ENCODE peak calls at places on chromosomes 16 and 17, in ten cellular contexts. M, R, L, I, S, Y, O, P, V and B are unnamed samples.

GRCh38 chr16:76614255-76614654 is 337.1 kb downstream of the CNTNAP4 start:
- DNase-seq in M (no peak), R (no peak), L (peak), I (no peak), S (no peak), Y (no peak), O (no peak), P (no peak), V (no peak), B (no peak)

GRCh38 chr17:8470447-8471047 is 34.9 kb downstream of the NDEL1 start:
- DNase-seq in M (no peak), R (no peak), L (no peak), I (no peak), S (peak), Y (no peak), O (no peak), P (no peak), V (no peak), B (no peak)

GRCh38 chr17:45316271-45317112 is at the start of gene MAP3K14:
- DNase-seq in M (no peak), R (no peak), L (peak), I (no peak), S (peak), Y (peak), O (peak), P (peak), V (peak), B (peak)

GRCh38 chr17:16975744-16976625 is 4.1 kb upstream of the TNFRSF13B start:
- DNase-seq in M (no peak), R (no peak), L (no peak), I (no peak), S (no peak), Y (no peak), O (no peak), P (no peak), V (no peak), B (no peak)

GRCh38 chr17:72065556-72065955 is 55.3 kb upstream of the SOX9 start:
- DNase-seq in M (no peak), R (no peak), L (no peak), I (peak), S (no peak), Y (no peak), O (no peak), P (no peak), V (no peak), B (no peak)

GRCh38 chr16:13517856-13518255 is 402.1 kb upstream of the ERCC4 start:
- DNase-seq in M (no peak), R (no peak), L (no peak), I (no peak), S (no peak), Y (no peak), O (no peak), P (no peak), V (no peak), B (no peak)

GRCh38 chr16:4800290-4801041 is 2.0 kb downstream of the ROGDI start:
- DNase-seq in M (no peak), R (no peak), L (peak), I (peak), S (no peak), Y (no peak), O (no peak), P (peak), V (no peak), B (peak)

GRCh38 chr16:49356728-49357488 is 16.7 kb upstream of the C16orf78 start:
- DNase-seq in M (no peak), R (no peak), L (no peak), I (no peak), S (no peak), Y (no peak), O (no peak), P (peak), V (no peak), B (peak)

GRCh38 chr16:88714420-88715302 is 8.4 kb downstream of the CTU2 start:
- DNase-seq in M (no peak), R (no peak), L (no peak), I (no peak), S (no peak), Y (no peak), O (no peak), P (no peak), V (no peak), B (no peak)

GRCh38 chr16:57091200-57091989 is 988 bp upstream of the CPNE2 start:
- DNase-seq in M (no peak), R (peak), L (peak), I (peak), S (peak), Y (peak), O (peak), P (peak), V (peak), B (peak)

GRCh38 chr16:3951861-3952332 is 71.4 kb upstream of the CREBBP start:
- DNase-seq in M (no peak), R (peak), L (no peak), I (peak), S (peak), Y (no peak), O (no peak), P (no peak), V (no peak), B (no peak)

GRCh38 chr16:56282455-56282854 is 91.2 kb downstream of the GNAO1 start:
- DNase-seq in M (no peak), R (no peak), L (no peak), I (no peak), S (no peak), Y (no peak), O (no peak), P (no peak), V (no peak), B (no peak)

GRCh38 chr16:50282010-50282538 is 15.7 kb downstream of the ADCY7 start:
- DNase-seq in M (no peak), R (peak), L (peak), I (no peak), S (peak), Y (no peak), O (no peak), P (peak), V (no peak), B (peak)

GRCh38 chr16:80628254-80628653 is 87.5 kb downstream of the DYNLRB2 start:
- DNase-seq in M (no peak), R (no peak), L (no peak), I (no peak), S (no peak), Y (no peak), O (no peak), P (no peak), V (no peak), B (no peak)

GRCh38 chr17:42184717-42185496 is at the start of gene HCRT:
- DNase-seq in M (no peak), R (no peak), L (no peak), I (no peak), S (no peak), Y (no peak), O (no peak), P (no peak), V (no peak), B (peak)

GRCh38 chr17:47221154-47221553 is 12.0 kb downstream of the MYL4 start:
- DNase-seq in M (no peak), R (no peak), L (no peak), I (no peak), S (no peak), Y (no peak), O (no peak), P (no peak), V (no peak), B (no peak)

GRCh38 chr16:47506800-47507199 is 45.7 kb downstream of the PHKB start:
- DNase-seq in M (no peak), R (no peak), L (no peak), I (no peak), S (no peak), Y (no peak), O (no peak), P (no peak), V (no peak), B (no peak)

GRCh38 chr16:10180771-10181163 is 1.5 kb downstream of the GRIN2A start:
- DNase-seq in M (no peak), R (no peak), L (peak), I (no peak), S (peak), Y (peak), O (peak), P (no peak), V (peak), B (peak)

GRCh38 chr16:21301168-21301894 is 23.2 kb upstream of the CRYM start:
- DNase-seq in M (peak), R (peak), L (peak), I (peak), S (peak), Y (peak), O (peak), P (peak), V (peak), B (peak)

GRCh38 chr17:81426676-81427445 is 31.6 kb downstream of the BAHCC1 start:
- DNase-seq in M (no peak), R (no peak), L (no peak), I (no peak), S (no peak), Y (no peak), O (no peak), P (no peak), V (no peak), B (no peak)

GRCh38 chr16:61323456-61323855 is 712.8 kb downstream of the CDH8 start:
- DNase-seq in M (no peak), R (no peak), L (no peak), I (peak), S (peak), Y (no peak), O (no peak), P (no peak), V (no peak), B (no peak)

GRCh38 chr17:3641717-3642486 is 5.3 kb downstream of the CTNS start:
- DNase-seq in M (no peak), R (no peak), L (no peak), I (no peak), S (peak), Y (no peak), O (no peak), P (no peak), V (no peak), B (no peak)

GRCh38 chr16:62021295-62021694 is 14.9 kb downstream of the CDH8 start:
- DNase-seq in M (no peak), R (no peak), L (no peak), I (no peak), S (no peak), Y (no peak), O (no peak), P (no peak), V (no peak), B (no peak)

GRCh38 chr16:3520861-3521260 is 20.1 kb downstream of the CLUAP1 start:
- DNase-seq in M (no peak), R (no peak), L (no peak), I (no peak), S (no peak), Y (no peak), O (no peak), P (no peak), V (no peak), B (no peak)

GRCh38 chr17:47994714-47995113 is 23.8 kb downstream of the CDK5RAP3 start:
- DNase-seq in M (no peak), R (no peak), L (no peak), I (no peak), S (no peak), Y (no peak), O (peak), P (no peak), V (no peak), B (no peak)

GRCh38 chr16:79595261-79595660 is 5.3 kb downstream of the MAF start:
- DNase-seq in M (no peak), R (no peak), L (no peak), I (no peak), S (peak), Y (no peak), O (no peak), P (no peak), V (no peak), B (no peak)

GRCh38 chr17:320139-320538 is 32.5 kb downstream of the RPH3AL start:
- DNase-seq in M (no peak), R (no peak), L (no peak), I (no peak), S (peak), Y (no peak), O (no peak), P (peak), V (no peak), B (no peak)

GRCh38 chr17:48261297-48261880 is 153.8 kb downstream of the SNX11 start:
- DNase-seq in M (peak), R (no peak), L (no peak), I (no peak), S (no peak), Y (peak), O (peak), P (no peak), V (peak), B (peak)

GRCh38 chr16:644556-644955 is 2.9 kb downstream of the MCRIP2 start:
- DNase-seq in M (no peak), R (no peak), L (no peak), I (no peak), S (no peak), Y (no peak), O (no peak), P (no peak), V (no peak), B (no peak)

GRCh38 chr16:4298761-4299522 is 16.9 kb upstream of the GLIS2 start:
- DNase-seq in M (peak), R (no peak), L (peak), I (peak), S (peak), Y (no peak), O (peak), P (peak), V (peak), B (peak)

GRCh38 chr17:17751996-17752821 is 71.0 kb downstream of the RAI1 start:
- DNase-seq in M (peak), R (peak), L (peak), I (peak), S (peak), Y (peak), O (peak), P (peak), V (peak), B (peak)

GRCh38 chr16:88349903-88350900 is 32.6 kb upstream of the ZNF469 start:
- DNase-seq in M (no peak), R (no peak), L (no peak), I (no peak), S (no peak), Y (no peak), O (no peak), P (peak), V (no peak), B (no peak)

GRCh38 chr16:29877266-29877961 is 14.4 kb upstream of the CDIPT start:
- DNase-seq in M (no peak), R (no peak), L (peak), I (peak), S (peak), Y (no peak), O (peak), P (peak), V (peak), B (peak)

GRCh38 chr17:71405101-71405500 is 715.7 kb upstream of the SOX9 start:
- DNase-seq in M (no peak), R (no peak), L (no peak), I (peak), S (no peak), Y (no peak), O (no peak), P (no peak), V (peak), B (no peak)

GRCh38 chr16:85935957-85936760 is 37.2 kb downstream of the IRF8 start:
- DNase-seq in M (no peak), R (no peak), L (peak), I (no peak), S (peak), Y (no peak), O (no peak), P (peak), V (no peak), B (no peak)

GRCh38 chr16:27374794-27375499 is 27.0 kb upstream of the IL21R start:
- DNase-seq in M (no peak), R (peak), L (peak), I (peak), S (peak), Y (peak), O (peak), P (peak), V (peak), B (peak)
- TF ChIP-seq CTCF in M (peak), R (no peak), L (peak), I (peak), S (peak), Y (peak), O (peak), P (no peak), V (peak), B (no peak)

DNA sequence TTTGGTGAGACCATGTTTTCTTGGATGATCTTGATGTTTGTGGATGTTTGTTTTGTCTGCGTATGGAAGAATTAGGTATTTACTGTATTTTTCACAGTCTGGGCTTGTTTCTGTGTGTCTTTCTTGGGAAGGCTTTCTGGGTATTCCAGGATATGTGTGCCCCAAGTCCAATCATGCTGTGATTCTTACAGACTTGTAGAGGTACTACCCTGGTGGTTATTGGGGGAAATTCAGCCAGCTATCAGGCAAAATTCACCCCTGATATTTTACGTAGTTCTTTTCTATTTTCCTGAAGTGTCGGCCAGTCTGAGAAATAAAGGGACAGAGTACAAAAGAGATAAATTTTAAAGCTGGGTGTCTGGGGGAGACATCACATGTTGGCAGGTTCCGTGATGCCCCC is 33.4 kb upstream of the ARL4D start:
- DNase-seq in M (no peak), R (no peak), L (no peak), I (no peak), S (no peak), Y (no peak), O (no peak), P (no peak), V (peak), B (no peak)
- TF ChIP-seq CTCF in M (peak), R (no peak), L (no peak), I (peak), S (no peak), Y (no peak), O (peak), P (no peak), V (no peak), B (no peak)

DNA sequence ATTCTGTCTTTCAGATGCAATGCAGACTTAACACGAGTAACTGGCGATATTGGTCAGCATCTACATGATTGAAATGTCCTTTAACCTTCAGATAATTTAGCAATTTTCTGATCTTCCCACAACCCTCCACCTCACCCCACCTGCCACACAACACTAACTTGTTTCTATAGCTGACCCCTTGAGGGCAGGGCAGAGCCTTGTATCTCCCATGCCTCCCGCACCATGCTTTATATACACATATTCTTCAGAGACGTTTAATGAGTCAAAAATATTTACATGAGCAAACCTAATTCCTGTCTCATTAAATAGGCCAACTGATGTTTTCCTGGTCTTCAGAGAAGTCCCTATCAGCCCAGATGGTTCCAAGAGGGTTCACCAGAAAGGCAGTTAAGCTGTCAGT is 6.6 kb upstream of the DHRS7C start:
- DNase-seq in M (no peak), R (no peak), L (no peak), I (no peak), S (no peak), Y (no peak), O (no peak), P (no peak), V (peak), B (no peak)
- TF ChIP-seq CTCF in M (no peak), R (no peak), L (no peak), I (no peak), S (no peak), Y (no peak), O (no peak), P (no peak), V (no peak), B (no peak)

GRCh38 chr17:77966476-77966875 is 8.0 kb downstream of the TNRC6C start:
- DNase-seq in M (no peak), R (no peak), L (no peak), I (no peak), S (no peak), Y (no peak), O (no peak), P (no peak), V (no peak), B (no peak)
- TF ChIP-seq CTCF in M (no peak), R (no peak), L (no peak), I (no peak), S (no peak), Y (no peak), O (no peak), P (no peak), V (no peak), B (no peak)

DNA sequence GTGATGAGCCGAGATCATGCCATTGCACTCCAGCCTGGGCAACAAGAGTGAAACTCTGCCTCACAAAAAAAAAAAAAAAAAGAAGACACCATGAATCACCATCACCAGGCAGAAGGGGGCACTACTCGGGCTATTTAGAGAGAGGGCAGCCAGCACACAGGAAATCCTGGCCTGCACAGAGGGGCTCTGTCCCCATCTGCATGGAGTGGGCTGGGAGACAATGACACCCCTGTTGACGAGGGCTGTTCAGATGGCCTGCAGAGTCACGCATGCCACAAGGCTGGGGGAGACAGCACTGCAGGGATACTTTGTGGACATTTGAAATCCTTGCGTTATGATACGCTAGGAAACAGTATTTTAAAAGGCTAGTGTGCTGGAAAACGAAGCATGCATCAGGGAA is 48.3 kb downstream of the CUEDC1 start:
- DNase-seq in M (no peak), R (no peak), L (no peak), I (no peak), S (no peak), Y (peak), O (peak), P (no peak), V (peak), B (no peak)
- TF ChIP-seq CTCF in M (no peak), R (no peak), L (no peak), I (no peak), S (peak), Y (no peak), O (peak), P (no peak), V (peak), B (no peak)

GRCh38 chr16:67198238-67198734 is 645 bp upstream of the ELMO3 start:
- DNase-seq in M (no peak), R (no peak), L (peak), I (peak), S (peak), Y (no peak), O (peak), P (peak), V (peak), B (peak)
- TF ChIP-seq CTCF in M (peak), R (peak), L (peak), I (peak), S (peak), Y (peak), O (peak), P (peak), V (peak), B (peak)

GRCh38 chr17:73522107-73522506 is 122.1 kb downstream of the SDK2 start:
- DNase-seq in M (no peak), R (no peak), L (no peak), I (no peak), S (no peak), Y (no peak), O (no peak), P (peak), V (no peak), B (no peak)

GRCh38 chr17:73520369-73520761 is 123.9 kb downstream of the SDK2 start:
- DNase-seq in M (no peak), R (no peak), L (no peak), I (no peak), S (no peak), Y (no peak), O (no peak), P (no peak), V (no peak), B (no peak)

GRCh38 chr17:73521376-73521775 is 122.9 kb downstream of the SDK2 start:
- DNase-seq in M (no peak), R (no peak), L (no peak), I (no peak), S (no peak), Y (no peak), O (no peak), P (peak), V (no peak), B (no peak)

GRCh38 chr17:73524941-73525679 is 119.1 kb downstream of the SDK2 start:
- DNase-seq in M (no peak), R (no peak), L (no peak), I (no peak), S (no peak), Y (no peak), O (no peak), P (peak), V (no peak), B (no peak)

DNA sequence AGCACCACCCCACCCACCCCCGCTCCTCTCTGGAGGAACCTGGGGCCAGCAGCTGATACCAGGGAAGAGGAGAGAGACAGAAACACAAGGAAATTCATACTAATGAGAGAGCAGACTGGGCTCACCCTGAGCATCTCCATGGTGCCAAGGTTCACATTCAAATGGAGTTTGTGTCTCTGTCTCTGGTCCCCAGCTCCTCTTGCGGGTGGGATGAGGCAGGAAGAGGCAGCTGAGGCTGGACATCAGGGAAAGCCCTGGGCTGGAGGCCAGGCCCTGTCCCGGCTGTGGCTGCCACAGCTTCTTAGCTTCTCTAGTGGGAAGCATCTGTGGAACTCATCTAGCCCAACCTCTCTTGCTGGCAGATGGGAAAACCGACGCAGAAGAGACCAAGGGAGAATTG is 121.5 kb downstream of the SDK2 start:
- DNase-seq in M (no peak), R (no peak), L (no peak), I (no peak), S (no peak), Y (no peak), O (no peak), P (peak), V (no peak), B (no peak)
- TF ChIP-seq CTCF in M (no peak), R (no peak), L (no peak), I (no peak), S (no peak), Y (no peak), O (no peak), P (no peak), V (no peak), B (no peak)